ENCODE peak calls at places on chromosomes 1 and 21, in four cellular contexts. One of them, this sample, is unnamed.

GRCh38 chr1:246141306-246141705 is 365.8 kb downstream of the SMYD3 start:
- DNase-seq in H1: no peak
- DNase-seq in mesendoderm: no peak
- DNase-seq in H9: no peak
- DNase-seq in this sample: no peak

GRCh38 chr1:6233376-6233775 is 2.4 kb downstream of the ICMT start:
- DNase-seq in H1: no peak
- DNase-seq in mesendoderm: no peak
- DNase-seq in H9: no peak
- DNase-seq in this sample: no peak

GRCh38 chr1:28601696-28602095 is 9.6 kb downstream of the RAB42 start:
- DNase-seq in H1: no peak
- DNase-seq in mesendoderm: peak
- DNase-seq in H9: no peak
- DNase-seq in this sample: peak

GRCh38 chr1:8457771-8458409 is 140.0 kb downstream of the SLC45A1 start:
- DNase-seq in H1: no peak
- DNase-seq in mesendoderm: no peak
- DNase-seq in H9: no peak
- DNase-seq in this sample: no peak

GRCh38 chr1:44210595-44210994 is 2.7 kb upstream of the DMAP1 start:
- DNase-seq in H1: no peak
- DNase-seq in mesendoderm: no peak
- DNase-seq in H9: no peak
- DNase-seq in this sample: no peak

GRCh38 chr1:37808369-37809319 is 636 bp upstream of the YRDC start:
- DNase-seq in H1: peak
- DNase-seq in mesendoderm: peak
- DNase-seq in H9: peak
- DNase-seq in this sample: peak

GRCh38 chr1:183632964-183633363 is 2.6 kb downstream of the ARPC5 start:
- DNase-seq in H1: no peak
- DNase-seq in mesendoderm: peak
- DNase-seq in H9: no peak
- DNase-seq in this sample: no peak

GRCh38 chr1:217562229-217562878 is 68.5 kb downstream of the GPATCH2 start:
- DNase-seq in H1: no peak
- DNase-seq in mesendoderm: peak
- DNase-seq in H9: no peak
- DNase-seq in this sample: peak

GRCh38 chr1:241738284-241738683 is 86.2 kb downstream of the WDR64 start:
- DNase-seq in H1: no peak
- DNase-seq in mesendoderm: no peak
- DNase-seq in H9: no peak
- DNase-seq in this sample: no peak

GRCh38 chr1:45243476-45244343 is 37.3 kb upstream of the ZSWIM5 start:
- DNase-seq in H1: no peak
- DNase-seq in mesendoderm: no peak
- DNase-seq in H9: no peak
- DNase-seq in this sample: no peak

GRCh38 chr1:169487153-169487552 is 1.4 kb upstream of the SLC19A2 start:
- DNase-seq in H1: no peak
- DNase-seq in mesendoderm: no peak
- DNase-seq in H9: no peak
- DNase-seq in this sample: peak

GRCh38 chr1:228212966-228213844 is 5.4 kb downstream of the OBSCN start:
- DNase-seq in H1: peak
- DNase-seq in mesendoderm: peak
- DNase-seq in H9: peak
- DNase-seq in this sample: peak

GRCh38 chr1:161781995-161782394 is 15.9 kb downstream of the ATF6 start:
- DNase-seq in H1: no peak
- DNase-seq in mesendoderm: no peak
- DNase-seq in H9: no peak
- DNase-seq in this sample: peak

GRCh38 chr1:173638043-173639021 is 3.2 kb downstream of the TEX50 start:
- DNase-seq in H1: no peak
- DNase-seq in mesendoderm: no peak
- DNase-seq in H9: no peak
- DNase-seq in this sample: no peak

GRCh38 chr1:81221564-81221963 is 579.2 kb upstream of the ADGRL2 start:
- DNase-seq in H1: no peak
- DNase-seq in mesendoderm: no peak
- DNase-seq in H9: no peak
- DNase-seq in this sample: no peak

GRCh38 chr1:62433861-62434611 is 2.8 kb upstream of the USP1 start:
- DNase-seq in H1: no peak
- DNase-seq in mesendoderm: no peak
- DNase-seq in H9: no peak
- DNase-seq in this sample: no peak

GRCh38 chr1:96472471-96472870 is 249.1 kb upstream of the PTBP2 start:
- DNase-seq in H1: no peak
- DNase-seq in mesendoderm: no peak
- DNase-seq in H9: no peak
- DNase-seq in this sample: peak

GRCh38 chr21:18954415-18954972 is 550.9 kb upstream of the TMPRSS15 start:
- DNase-seq in H1: no peak
- DNase-seq in mesendoderm: no peak
- DNase-seq in H9: no peak
- DNase-seq in this sample: no peak

GRCh38 chr1:54812801-54813478 is 11.8 kb upstream of the TTC22 start:
- DNase-seq in H1: peak
- DNase-seq in mesendoderm: no peak
- DNase-seq in H9: no peak
- DNase-seq in this sample: no peak

GRCh38 chr1:225817611-225818061 is 7.7 kb downstream of the EPHX1 start:
- DNase-seq in H1: no peak
- DNase-seq in mesendoderm: peak
- DNase-seq in H9: peak
- DNase-seq in this sample: peak

GRCh38 chr1:180586671-180587155 is 27.9 kb downstream of the OVAAL start:
- DNase-seq in H1: no peak
- DNase-seq in mesendoderm: peak
- DNase-seq in H9: no peak
- DNase-seq in this sample: peak

GRCh38 chr1:199173356-199173755 is 534.5 kb downstream of the PTPRC start:
- DNase-seq in H1: no peak
- DNase-seq in mesendoderm: no peak
- DNase-seq in H9: no peak
- DNase-seq in this sample: peak

GRCh38 chr1:68812295-68812694 is 315.4 kb upstream of the DEPDC1 start:
- DNase-seq in H1: no peak
- DNase-seq in mesendoderm: no peak
- DNase-seq in H9: no peak
- DNase-seq in this sample: no peak

GRCh38 chr1:95640746-95641145 is 406.7 kb downstream of the RWDD3 start:
- DNase-seq in H1: no peak
- DNase-seq in mesendoderm: no peak
- DNase-seq in H9: no peak
- DNase-seq in this sample: no peak

GRCh38 chr1:26994772-26995625 is 1.5 kb downstream of the TRNP1 start:
- DNase-seq in H1: peak
- DNase-seq in mesendoderm: peak
- DNase-seq in H9: peak
- DNase-seq in this sample: no peak

GRCh38 chr1:207711285-207711684 is 40.6 kb upstream of the CD46 start:
- DNase-seq in H1: no peak
- DNase-seq in mesendoderm: peak
- DNase-seq in H9: peak
- DNase-seq in this sample: peak

GRCh38 chr1:233138794-233139544 is 156.6 kb downstream of the PCNX2 start:
- DNase-seq in H1: no peak
- DNase-seq in mesendoderm: no peak
- DNase-seq in H9: no peak
- DNase-seq in this sample: no peak

GRCh38 chr1:182329471-182329870 is 62.1 kb downstream of the GLUL start:
- DNase-seq in H1: no peak
- DNase-seq in mesendoderm: no peak
- DNase-seq in H9: no peak
- DNase-seq in this sample: no peak

GRCh38 chr1:58941471-58942289 is 157.8 kb upstream of the JUN start:
- DNase-seq in H1: no peak
- DNase-seq in mesendoderm: no peak
- DNase-seq in H9: no peak
- DNase-seq in this sample: no peak

GRCh38 chr1:21946836-21947587 is 9.9 kb upstream of the HSPG2 start:
- DNase-seq in H1: no peak
- DNase-seq in mesendoderm: peak
- DNase-seq in H9: no peak
- DNase-seq in this sample: no peak
- H3K56ac ChIP-seq in H1: no peak
- H3K56ac ChIP-seq in mesendoderm: peak
- H3K56ac ChIP-seq in H9: no peak
- H3K56ac ChIP-seq in this sample: no peak

GRCh38 chr1:119006406-119007279 is 18.5 kb upstream of the TBX15 start:
- DNase-seq in H1: peak
- DNase-seq in mesendoderm: no peak
- DNase-seq in H9: peak
- DNase-seq in this sample: no peak
- H3K56ac ChIP-seq in H1: no peak
- H3K56ac ChIP-seq in mesendoderm: peak
- H3K56ac ChIP-seq in H9: no peak
- H3K56ac ChIP-seq in this sample: no peak

DNA sequence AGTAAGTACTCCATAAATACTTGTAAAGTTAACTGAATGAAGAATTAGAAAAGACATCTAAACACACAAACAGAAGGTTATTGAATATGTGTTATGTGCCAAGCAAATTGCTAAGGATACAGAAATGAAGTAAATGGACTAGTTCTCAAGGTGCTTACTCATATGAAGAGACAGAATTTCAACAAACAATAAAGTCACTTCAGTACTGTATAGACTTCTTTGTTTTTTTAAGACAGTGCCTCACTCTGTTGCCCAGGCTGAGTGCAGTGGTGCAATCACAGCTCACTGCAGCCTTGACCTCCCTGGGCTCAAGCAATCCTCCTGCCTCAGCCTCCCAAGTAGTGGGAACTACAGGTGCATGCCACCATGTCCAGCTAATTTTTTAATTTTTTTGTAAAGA is 57.3 kb downstream of the SERBP1 start:
- DNase-seq in H1: no peak
- DNase-seq in mesendoderm: no peak
- DNase-seq in H9: no peak
- DNase-seq in this sample: no peak
- H3K56ac ChIP-seq in H1: no peak
- H3K56ac ChIP-seq in mesendoderm: no peak
- H3K56ac ChIP-seq in H9: no peak
- H3K56ac ChIP-seq in this sample: no peak

DNA sequence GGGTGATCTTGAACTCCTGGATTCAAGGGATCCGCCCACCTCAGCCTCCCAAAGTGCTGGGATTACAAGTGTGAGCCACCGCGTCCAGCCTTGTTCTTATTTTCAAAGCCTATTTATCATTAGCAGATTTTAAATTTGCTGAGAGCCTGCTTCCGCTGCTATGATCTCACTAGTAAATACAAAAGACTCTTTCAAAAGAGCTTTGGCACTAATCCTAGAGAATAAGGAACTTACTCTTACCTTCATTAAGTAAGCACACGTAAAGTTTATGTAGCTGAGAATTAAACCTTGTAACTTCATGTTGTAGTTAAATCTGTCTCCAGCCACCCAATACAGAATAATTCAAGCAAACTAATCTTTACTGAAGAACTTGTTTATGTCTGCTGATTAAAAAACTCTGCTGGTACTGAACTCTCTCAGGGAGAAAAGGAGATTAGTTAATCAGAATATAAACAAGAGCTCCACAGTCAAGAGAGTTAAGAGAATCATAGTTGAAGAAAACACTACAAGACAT is 72.3 kb downstream of the RUSC1 start:
- DNase-seq in H1: no peak
- DNase-seq in mesendoderm: no peak
- DNase-seq in H9: no peak
- DNase-seq in this sample: peak
- H3K56ac ChIP-seq in H1: no peak
- H3K56ac ChIP-seq in mesendoderm: no peak
- H3K56ac ChIP-seq in H9: no peak
- H3K56ac ChIP-seq in this sample: no peak

DNA sequence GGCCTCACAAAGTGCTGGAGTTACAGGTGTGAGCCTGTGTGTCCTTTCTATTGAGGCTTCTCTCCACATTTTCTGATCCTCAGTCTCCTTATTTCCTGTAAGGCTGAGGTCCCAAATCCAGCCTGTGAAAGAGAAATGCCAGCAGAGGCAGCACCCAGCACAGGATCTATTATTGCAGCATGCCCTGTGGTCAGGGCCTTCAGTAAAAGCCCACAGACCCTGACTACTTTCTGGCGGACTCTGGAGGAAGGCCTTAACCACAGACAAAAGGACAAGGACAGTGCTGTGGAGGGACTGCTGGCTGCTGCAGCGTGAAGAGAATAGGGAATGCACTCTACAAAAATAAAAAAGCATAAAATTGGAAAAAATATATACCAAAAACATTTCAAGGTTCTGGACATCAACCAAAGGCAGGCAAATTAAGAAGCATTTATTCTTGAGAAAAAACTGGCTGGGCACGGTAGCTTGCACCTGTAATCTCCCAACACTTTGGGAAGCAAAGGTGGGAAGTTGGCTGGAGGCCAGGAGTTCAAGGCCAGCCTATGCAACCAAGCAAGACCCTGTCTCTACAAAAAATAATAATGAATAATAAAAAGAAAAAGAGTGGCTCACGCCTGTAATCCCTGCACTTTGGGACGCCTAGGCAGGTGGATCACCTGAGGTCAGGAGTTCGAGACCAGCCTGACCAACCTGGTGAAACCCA is 9.4 kb upstream of the PGD start:
- DNase-seq in H1: no peak
- DNase-seq in mesendoderm: no peak
- DNase-seq in H9: no peak
- DNase-seq in this sample: no peak
- H3K56ac ChIP-seq in H1: no peak
- H3K56ac ChIP-seq in mesendoderm: no peak
- H3K56ac ChIP-seq in H9: no peak
- H3K56ac ChIP-seq in this sample: no peak

GRCh38 chr1:223423641-223424233 is 30.5 kb downstream of the CCDC185 start:
- DNase-seq in H1: no peak
- DNase-seq in mesendoderm: no peak
- DNase-seq in H9: no peak
- DNase-seq in this sample: peak

GRCh38 chr1:223425550-223425949 is 32.3 kb downstream of the CCDC185 start:
- DNase-seq in H1: no peak
- DNase-seq in mesendoderm: no peak
- DNase-seq in H9: no peak
- DNase-seq in this sample: no peak

GRCh38 chr1:223429821-223430220 is 36.6 kb downstream of the CCDC185 start:
- DNase-seq in H1: no peak
- DNase-seq in mesendoderm: no peak
- DNase-seq in H9: no peak
- DNase-seq in this sample: no peak

GRCh38 chr1:223429313-223429731 is 36.1 kb downstream of the CCDC185 start:
- DNase-seq in H1: no peak
- DNase-seq in mesendoderm: no peak
- DNase-seq in H9: no peak
- DNase-seq in this sample: peak

GRCh38 chr1:223426936-223427335 is 33.7 kb downstream of the CCDC185 start:
- DNase-seq in H1: no peak
- DNase-seq in mesendoderm: no peak
- DNase-seq in H9: no peak
- DNase-seq in this sample: no peak
- H3K56ac ChIP-seq in H1: no peak
- H3K56ac ChIP-seq in mesendoderm: no peak
- H3K56ac ChIP-seq in H9: no peak
- H3K56ac ChIP-seq in this sample: no peak

This sample was measured in IMR-90.